ENCODE peak calls at places on chromosomes 13 and 19, in eight cellular contexts. E is lower lobe of right lung; U is fibroblast of pulmonary artery; B is fibroblast of lung; G is HT1080; F is stimulated activated CD4-positive, alpha-beta T cell treated with anti-CD3 and anti-CD28 coated beads, Interleukin-15, amount 100 ng/mL, for 24 hours; Q is small intestine; M is H9. P is an unnamed sample.

GRCh38 chr13:31043891-31044657 is 111.6 kb downstream of the TEX26 start:
- DNase-seq in F (peak; percentile 88), G (peak; percentile 79), U (peak; percentile 89), B (peak; percentile 80), M (peak; percentile 87), E (peak; percentile 87), Q (peak; percentile 84), P (peak; percentile 80)

GRCh38 chr19:48689438-48689837 is 6.3 kb upstream of the FUT2 start:
- DNase-seq in M (no peak), U (no peak), E (no peak), Q (no peak), G (no peak), F (no peak), B (no peak), P (no peak)

GRCh38 chr13:113305208-113305607 is 8.2 kb downstream of the LAMP1 start:
- DNase-seq in U (no peak), F (no peak), G (peak; percentile 52), B (peak; percentile 34), Q (no peak), E (no peak), M (no peak), P (peak; percentile 69)

GRCh38 chr19:4506449-4507149 is 11.7 kb downstream of the PLIN4 start:
- DNase-seq in E (no peak), G (peak; percentile 85), B (peak; percentile 44), M (no peak), F (peak; percentile 21), U (peak; percentile 53), Q (no peak), P (peak; percentile 82)

GRCh38 chr13:24511019-24511823 is 1.4 kb downstream of the PARP4 start:
- DNase-seq in G (peak; percentile 92), Q (peak; percentile 84), U (peak; percentile 88), M (peak; percentile 38), B (peak; percentile 79), E (no peak), F (peak; percentile 86), P (peak; percentile 98)

GRCh38 chr13:46860734-46861133 is 36.1 kb downstream of the HTR2A start:
- DNase-seq in Q (no peak), U (no peak), M (no peak), E (no peak), B (no peak), F (no peak), G (no peak), P (no peak)

GRCh38 chr19:33460221-33460908 is 61.2 kb downstream of the PEPD start:
- DNase-seq in M (peak; percentile 15), F (no peak), B (no peak), Q (no peak), E (peak; percentile 30), G (no peak), U (no peak), P (no peak)

GRCh38 chr19:30155529-30156200 is 213.6 kb downstream of the URI1 start:
- DNase-seq in M (no peak), E (no peak), F (no peak), U (no peak), B (no peak), Q (no peak), G (no peak), P (no peak)

GRCh38 chr19:4851551-4852290 is 15.7 kb downstream of the PLIN3 start:
- DNase-seq in B (peak; percentile 51), M (peak; percentile 89), Q (peak; percentile 51), F (peak; percentile 79), G (peak; percentile 30), E (peak; percentile 74), U (peak; percentile 55), P (peak; percentile 17)

GRCh38 chr19:11288349-11288748 is 7.6 kb upstream of the TSPAN16 start:
- DNase-seq in G (no peak), U (peak; percentile 61), B (peak; percentile 45), Q (no peak), M (no peak), F (no peak), E (no peak), P (peak; percentile 46)

GRCh38 chr13:44936246-44936645 is 53.0 kb downstream of the NUFIP1 start:
- DNase-seq in M (no peak), E (no peak), B (no peak), Q (no peak), F (no peak), U (no peak), G (no peak), P (peak; percentile 25)

GRCh38 chr19:48975947-48976847 is 11.1 kb downstream of the FTL start:
- DNase-seq in F (no peak), M (no peak), U (no peak), E (no peak), G (peak; percentile 56), B (no peak), Q (no peak), P (no peak)

GRCh38 chr19:41426952-41427646 is at the start of gene B3GNT8:
- DNase-seq in M (peak; percentile 93), G (no peak), E (peak; percentile 92), Q (peak; percentile 96), F (peak; percentile 69), U (peak; percentile 63), B (peak; percentile 68), P (peak; percentile 74)

GRCh38 chr19:32337176-32337808 is 8.1 kb upstream of the ZNF507 start:
- DNase-seq in E (no peak), Q (no peak), M (no peak), B (no peak), F (no peak), U (no peak), G (no peak), P (no peak)

GRCh38 chr13:75633285-75633684 is 2.8 kb upstream of the LMO7 start:
- DNase-seq in M (no peak), E (no peak), U (peak; percentile 87), G (peak; percentile 90), F (no peak), Q (no peak), B (peak; percentile 71), P (peak; percentile 85)

GRCh38 chr19:35136231-35136630 is 1.4 kb upstream of the LGI4 start:
- DNase-seq in M (no peak), G (no peak), F (no peak), E (no peak), Q (no peak), B (no peak), U (no peak), P (no peak)

GRCh38 chr19:6466526-6467248 is 2.6 kb downstream of the CRB3 start:
- DNase-seq in B (no peak), E (no peak), U (no peak), Q (no peak), M (no peak), G (no peak), F (no peak), P (no peak)

GRCh38 chr13:20422362-20422761 is 103.3 kb downstream of the CRYL1 start:
- DNase-seq in F (no peak), G (no peak), M (no peak), B (no peak), U (no peak), Q (no peak), E (no peak), P (no peak)

GRCh38 chr13:51246005-51246404 is 23.8 kb downstream of the FAM124A start:
- DNase-seq in Q (no peak), F (no peak), G (no peak), E (no peak), B (no peak), U (no peak), M (no peak), P (no peak)

GRCh38 chr19:35299523-35300339 is 7.8 kb downstream of the MAG start:
- DNase-seq in Q (peak; percentile 5), E (no peak), M (peak; percentile 76), G (no peak), U (no peak), B (no peak), F (no peak), P (no peak)

GRCh38 chr13:24709186-24709913 is 29.1 kb downstream of the ATP12A start:
- DNase-seq in U (no peak), Q (peak; percentile 57), G (no peak), B (no peak), F (peak; percentile 77), E (no peak), M (no peak), P (no peak)

GRCh38 chr19:51354742-51355148 is 11.4 kb downstream of the ETFB start:
- DNase-seq in G (no peak), Q (no peak), B (peak; percentile 13), U (peak; percentile 60), E (no peak), F (peak; percentile 51), M (peak; percentile 73), P (peak; percentile 57)

GRCh38 chr13:91031508-91031907 is 316.0 kb upstream of the MIR17HG start:
- DNase-seq in B (no peak), E (no peak), G (no peak), Q (no peak), U (no peak), F (no peak), M (peak; percentile 35), P (no peak)

GRCh38 chr19:806815-807421 is 9.7 kb downstream of the PTBP1 start:
- DNase-seq in Q (no peak), B (no peak), M (no peak), F (no peak), G (no peak), U (no peak), E (no peak), P (no peak)

GRCh38 chr19:18274303-18274775 is at the start of gene IQCN:
- DNase-seq in U (peak; percentile 36), E (no peak), Q (peak; percentile 87), F (peak; percentile 39), B (peak; percentile 44), M (peak; percentile 75), G (no peak), P (peak; percentile 22)

GRCh38 chr19:19445288-19445687 is 39.8 kb downstream of the GATAD2A start:
- DNase-seq in U (no peak), Q (no peak), B (no peak), G (no peak), M (no peak), F (no peak), E (no peak), P (no peak)

GRCh38 chr13:76210262-76210661 is 574.1 kb downstream of the LMO7 start:
- DNase-seq in M (no peak), U (no peak), E (peak; percentile 45), Q (no peak), F (no peak), B (peak; percentile 13), G (peak; percentile 54), P (peak; percentile 55)

GRCh38 chr13:36819811-36820140 is 754 bp downstream of the RFXAP start:
- DNase-seq in U (peak; percentile 16), M (peak; percentile 38), F (peak; percentile 53), Q (peak; percentile 9), G (peak; percentile 29), B (peak; percentile 37), E (no peak), P (peak; percentile 47)

GRCh38 chr19:18898081-18898532 is 2.1 kb upstream of the CERS1 start:
- DNase-seq in B (no peak), U (no peak), Q (peak; percentile 44), F (no peak), M (no peak), E (no peak), G (no peak), P (no peak)

GRCh38 chr13:101624210-101624922 is 171.9 kb downstream of the ITGBL1 start:
- DNase-seq in F (no peak), M (peak; percentile 36), U (no peak), Q (no peak), E (no peak), G (no peak), B (peak; percentile 51), P (peak; percentile 28)

GRCh38 chr19:15464394-15465385 is at the start of gene RASAL3:
- DNase-seq in Q (peak; percentile 47), G (no peak), B (no peak), U (peak; percentile 32), M (peak; percentile 59), F (peak; percentile 80), E (peak; percentile 59), P (peak; percentile 63)

GRCh38 chr19:33998739-33999345 is 173.5 kb upstream of the LSM14A start:
- DNase-seq in F (no peak), E (no peak), U (peak; percentile 28), G (no peak), M (no peak), B (peak; percentile 26), Q (no peak), P (peak; percentile 3)

GRCh38 chr13:49869514-49869913 is 66.6 kb downstream of the SPRYD7 start:
- DNase-seq in Q (no peak), E (no peak), F (no peak), G (peak; percentile 36), M (peak; percentile 67), B (peak; percentile 33), U (peak; percentile 53), P (peak; percentile 47)

GRCh38 chr13:95603887-95604533 is 40.5 kb downstream of the DZIP1 start:
- DNase-seq in U (peak; percentile 68), F (no peak), B (peak; percentile 43), Q (peak; percentile 73), G (peak; percentile 89), M (no peak), E (no peak), P (peak; percentile 82)